ENCODE peak calls at places on chromosomes 2 and 18, in ten cellular contexts. Z is activated naive CD4-positive, alpha-beta T cell treated with anti-CD3 and anti-CD28 coated beads for 36 hours; M is colonic mucosa; X is NCI-H1694 treated with DMSO at 0.1 percent for 48 hours; O is transverse colon; F is heart right ventricle; K is neural progenitor cell; R is GM12864; S is activated T-cell treated with anti-CD3 and anti-CD28 coated beads, Interleukin-2, amount 50 U/mL, for 1 hour; Y is stimulated activated CD4-positive, alpha-beta T cell treated with anti-CD3 and anti-CD28 coated beads, Interleukin-15, amount 100 ng/mL, for 1 hour. I is an unnamed sample.

GRCh38 chr2:37459095-37459981 is 114.9 kb downstream of the QPCT start:
- DNase-seq in Z (no peak), M (no peak), X (no peak), O (no peak), F (no peak), K (no peak), R (no peak), S (no peak), Y (no peak), I (no peak)

GRCh38 chr2:13504808-13505207 is 788.1 kb downstream of the TRIB2 start:
- DNase-seq in Z (no peak), M (no peak), X (no peak), O (no peak), F (no peak), K (no peak), R (no peak), S (no peak), Y (no peak), I (no peak)

GRCh38 chr2:226002438-226002837 is 602.9 kb downstream of the NYAP2 start:
- DNase-seq in Z (no peak), M (no peak), X (no peak), O (no peak), F (no peak), K (no peak), R (no peak), S (no peak), Y (no peak), I (no peak)

GRCh38 chr2:69138793-69139510 is 126.0 kb downstream of the ANTXR1 start:
- DNase-seq in Z (no peak), M (peak; percentile 65), X (no peak), O (peak; percentile 56), F (no peak), K (no peak), R (no peak), S (no peak), Y (no peak), I (no peak)

GRCh38 chr2:78465707-78466106 is 559.8 kb upstream of the REG3G start:
- DNase-seq in Z (no peak), M (no peak), X (no peak), O (no peak), F (no peak), K (no peak), R (no peak), S (no peak), Y (no peak), I (no peak)

GRCh38 chr2:79723830-79724229 is 211.0 kb downstream of the CTNNA2 start:
- DNase-seq in Z (no peak), M (no peak), X (no peak), O (no peak), F (no peak), K (no peak), R (no peak), S (no peak), Y (no peak), I (no peak)

GRCh38 chr2:105789745-105790466 is 45.2 kb downstream of the NCK2 start:
- DNase-seq in Z (peak; percentile 86), M (no peak), X (peak; percentile 75), O (peak; percentile 36), F (no peak), K (no peak), R (no peak), S (peak; percentile 64), Y (no peak), I (peak; percentile 43)

GRCh38 chr2:217573565-217573964 is 429.2 kb downstream of the TNS1 start:
- DNase-seq in Z (no peak), M (no peak), X (no peak), O (no peak), F (no peak), K (no peak), R (no peak), S (no peak), Y (no peak), I (no peak)

GRCh38 chr2:204654679-204655078 is 109.4 kb downstream of the PARD3B start:
- DNase-seq in Z (no peak), M (no peak), X (no peak), O (no peak), F (no peak), K (no peak), R (no peak), S (no peak), Y (no peak), I (no peak)

GRCh38 chr2:29052811-29053210 is 21.5 kb downstream of the PCARE start:
- DNase-seq in Z (no peak), M (no peak), X (no peak), O (no peak), F (no peak), K (no peak), R (no peak), S (no peak), Y (no peak), I (no peak)

GRCh38 chr2:134220525-134220924 is 33.3 kb upstream of the MGAT5 start:
- DNase-seq in Z (no peak), M (no peak), X (no peak), O (no peak), F (no peak), K (peak; percentile 31), R (no peak), S (no peak), Y (no peak), I (no peak)

GRCh38 chr2:101597347-101597944 is 100.1 kb upstream of the MAP4K4 start:
- DNase-seq in Z (no peak), M (no peak), X (no peak), O (no peak), F (peak; percentile 22), K (no peak), R (no peak), S (no peak), Y (no peak), I (no peak)

GRCh38 chr2:45168731-45169338 is 159.6 kb upstream of the SIX2 start:
- DNase-seq in Z (peak; percentile 21), M (no peak), X (peak; percentile 29), O (no peak), F (peak; percentile 11), K (peak; percentile 71), R (no peak), S (no peak), Y (no peak), I (no peak)

GRCh38 chr2:187505064-187505672 is 49.1 kb downstream of the TFPI start:
- DNase-seq in Z (no peak), M (no peak), X (no peak), O (no peak), F (no peak), K (no peak), R (no peak), S (no peak), Y (no peak), I (no peak)

GRCh38 chr2:5285891-5286290 is 406.3 kb upstream of the SOX11 start:
- DNase-seq in Z (no peak), M (no peak), X (no peak), O (no peak), F (no peak), K (no peak), R (no peak), S (no peak), Y (no peak), I (no peak)

GRCh38 chr18:39681061-39681460 is 2115.5 kb upstream of the CELF4 start:
- DNase-seq in Z (no peak), M (no peak), X (no peak), O (no peak), F (no peak), K (no peak), R (no peak), S (no peak), Y (no peak), I (no peak)

GRCh38 chr2:238938460-238939055 is 90.7 kb downstream of the TWIST2 start:
- DNase-seq in Z (no peak), M (peak; percentile 66), X (no peak), O (peak; percentile 59), F (peak; percentile 76), K (no peak), R (no peak), S (no peak), Y (no peak), I (no peak)

GRCh38 chr2:234308814-234309195 is 188.1 kb downstream of the ARL4C start:
- DNase-seq in Z (peak; percentile 89), M (peak; percentile 34), X (no peak), O (peak; percentile 44), F (no peak), K (no peak), R (peak; percentile 73), S (peak; percentile 62), Y (peak; percentile 51), I (peak; percentile 31)

GRCh38 chr2:15306706-15307105 is 254.4 kb downstream of the NBAS start:
- DNase-seq in Z (no peak), M (no peak), X (no peak), O (no peak), F (no peak), K (no peak), R (no peak), S (no peak), Y (no peak), I (no peak)

GRCh38 chr18:41875094-41875780 is 79.8 kb upstream of the PIK3C3 start:
- DNase-seq in Z (no peak), M (no peak), X (no peak), O (no peak), F (no peak), K (no peak), R (no peak), S (no peak), Y (no peak), I (no peak)

GRCh38 chr2:239143858-239144712 is 256.7 kb downstream of the HDAC4 start:
- DNase-seq in Z (peak; percentile 40), M (no peak), X (peak; percentile 2), O (no peak), F (no peak), K (peak; percentile 67), R (no peak), S (peak; percentile 39), Y (no peak), I (no peak)

GRCh38 chr2:40160730-40161129 is 291.2 kb downstream of the SLC8A1 start:
- DNase-seq in Z (no peak), M (no peak), X (peak; percentile 50), O (no peak), F (no peak), K (no peak), R (no peak), S (no peak), Y (no peak), I (no peak)

GRCh38 chr2:205612661-205613060 is 69.6 kb upstream of the NRP2 start:
- DNase-seq in Z (peak; percentile 36), M (no peak), X (no peak), O (no peak), F (no peak), K (no peak), R (no peak), S (no peak), Y (no peak), I (no peak)

GRCh38 chr2:38702413-38702812 is 36.5 kb downstream of the GALM start:
- DNase-seq in Z (no peak), M (no peak), X (no peak), O (no peak), F (no peak), K (no peak), R (no peak), S (no peak), Y (no peak), I (no peak)

GRCh38 chr2:219119422-219120043 is 41.1 kb downstream of the NHEJ1 start:
- DNase-seq in Z (peak; percentile 78), M (peak; percentile 90), X (peak; percentile 51), O (peak; percentile 81), F (peak; percentile 39), K (peak; percentile 81), R (peak; percentile 10), S (peak; percentile 48), Y (peak; percentile 5), I (peak; percentile 36)

GRCh38 chr2:109139002-109139401 is 10.0 kb downstream of the SH3RF3 start:
- DNase-seq in Z (no peak), M (no peak), X (no peak), O (no peak), F (no peak), K (no peak), R (no peak), S (no peak), Y (no peak), I (no peak)

GRCh38 chr2:43676322-43677050 is at the start of gene C1GALT1C1L:
- DNase-seq in Z (peak; percentile 49), M (peak; percentile 49), X (peak; percentile 61), O (peak; percentile 72), F (peak; percentile 71), K (no peak), R (no peak), S (peak; percentile 23), Y (no peak), I (no peak)

GRCh38 chr18:36817039-36817438 is 11.8 kb downstream of the TPGS2 start:
- DNase-seq in Z (no peak), M (no peak), X (no peak), O (no peak), F (peak; percentile 22), K (no peak), R (no peak), S (no peak), Y (no peak), I (no peak)